ENCODE peak calls at places on chromosomes 6 and 20, in nine cellular contexts. One of them, this sample, is unnamed.

GRCh38 chr6:11718461-11718860 is 60.1 kb downstream of the ADTRP start:
- DNase-seq in heart right ventricle: no peak
- DNase-seq in CD8-positive, alpha-beta T cell: no peak
- DNase-seq in DND-41: no peak
- DNase-seq in pancreas: no peak
- DNase-seq in Karpas-422: no peak
- DNase-seq in PC-3: no peak
- DNase-seq in right cardiac atrium: no peak
- DNase-seq in endodermal cell: no peak
- DNase-seq in this sample: no peak

GRCh38 chr6:34992353-34992752 is 103.3 kb downstream of the ANKS1A start:
- DNase-seq in heart right ventricle: no peak
- DNase-seq in CD8-positive, alpha-beta T cell: no peak
- DNase-seq in DND-41: no peak
- DNase-seq in pancreas: no peak
- DNase-seq in Karpas-422: peak; percentile 33
- DNase-seq in PC-3: no peak
- DNase-seq in right cardiac atrium: no peak
- DNase-seq in endodermal cell: peak; percentile 49
- DNase-seq in this sample: no peak

GRCh38 chr20:51955756-51956155 is 153.4 kb upstream of the SALL4 start:
- DNase-seq in heart right ventricle: no peak
- DNase-seq in CD8-positive, alpha-beta T cell: no peak
- DNase-seq in DND-41: no peak
- DNase-seq in pancreas: no peak
- DNase-seq in Karpas-422: no peak
- DNase-seq in PC-3: no peak
- DNase-seq in right cardiac atrium: no peak
- DNase-seq in endodermal cell: no peak
- DNase-seq in this sample: no peak

GRCh38 chr20:44967207-44967807 is 995 bp downstream of the STK4 start:
- DNase-seq in heart right ventricle: no peak
- DNase-seq in CD8-positive, alpha-beta T cell: no peak
- DNase-seq in DND-41: peak; percentile 55
- DNase-seq in pancreas: no peak
- DNase-seq in Karpas-422: peak; percentile 89
- DNase-seq in PC-3: peak; percentile 29
- DNase-seq in right cardiac atrium: no peak
- DNase-seq in endodermal cell: no peak
- DNase-seq in this sample: peak; percentile 52

GRCh38 chr20:35363190-35363589 is 48.6 kb downstream of the UQCC1 start:
- DNase-seq in heart right ventricle: no peak
- DNase-seq in CD8-positive, alpha-beta T cell: no peak
- DNase-seq in DND-41: no peak
- DNase-seq in pancreas: no peak
- DNase-seq in Karpas-422: no peak
- DNase-seq in PC-3: no peak
- DNase-seq in right cardiac atrium: no peak
- DNase-seq in endodermal cell: no peak
- DNase-seq in this sample: no peak

GRCh38 chr6:43913388-43914271 is 143.6 kb downstream of the VEGFA start:
- DNase-seq in heart right ventricle: no peak
- DNase-seq in CD8-positive, alpha-beta T cell: no peak
- DNase-seq in DND-41: no peak
- DNase-seq in pancreas: peak; percentile 90
- DNase-seq in Karpas-422: no peak
- DNase-seq in PC-3: no peak
- DNase-seq in right cardiac atrium: no peak
- DNase-seq in endodermal cell: no peak
- DNase-seq in this sample: no peak

GRCh38 chr6:136742125-136742524 is 50.2 kb downstream of the MAP3K5 start:
- DNase-seq in heart right ventricle: no peak
- DNase-seq in CD8-positive, alpha-beta T cell: no peak
- DNase-seq in DND-41: no peak
- DNase-seq in pancreas: no peak
- DNase-seq in Karpas-422: no peak
- DNase-seq in PC-3: no peak
- DNase-seq in right cardiac atrium: no peak
- DNase-seq in endodermal cell: no peak
- DNase-seq in this sample: no peak

GRCh38 chr6:42566614-42567208 is 2.9 kb downstream of the UBR2 start:
- DNase-seq in heart right ventricle: no peak
- DNase-seq in CD8-positive, alpha-beta T cell: no peak
- DNase-seq in DND-41: no peak
- DNase-seq in pancreas: no peak
- DNase-seq in Karpas-422: no peak
- DNase-seq in PC-3: no peak
- DNase-seq in right cardiac atrium: no peak
- DNase-seq in endodermal cell: no peak
- DNase-seq in this sample: no peak

GRCh38 chr6:148521586-148521985 is 178.9 kb downstream of the SASH1 start:
- DNase-seq in heart right ventricle: no peak
- DNase-seq in CD8-positive, alpha-beta T cell: no peak
- DNase-seq in DND-41: no peak
- DNase-seq in pancreas: no peak
- DNase-seq in Karpas-422: peak; percentile 57
- DNase-seq in PC-3: no peak
- DNase-seq in right cardiac atrium: no peak
- DNase-seq in endodermal cell: no peak
- DNase-seq in this sample: no peak

GRCh38 chr6:5116243-5116991 is 31.3 kb downstream of the PPP1R3G start:
- DNase-seq in heart right ventricle: no peak
- DNase-seq in CD8-positive, alpha-beta T cell: no peak
- DNase-seq in DND-41: no peak
- DNase-seq in pancreas: no peak
- DNase-seq in Karpas-422: no peak
- DNase-seq in PC-3: peak; percentile 81
- DNase-seq in right cardiac atrium: no peak
- DNase-seq in endodermal cell: no peak
- DNase-seq in this sample: no peak

DNA sequence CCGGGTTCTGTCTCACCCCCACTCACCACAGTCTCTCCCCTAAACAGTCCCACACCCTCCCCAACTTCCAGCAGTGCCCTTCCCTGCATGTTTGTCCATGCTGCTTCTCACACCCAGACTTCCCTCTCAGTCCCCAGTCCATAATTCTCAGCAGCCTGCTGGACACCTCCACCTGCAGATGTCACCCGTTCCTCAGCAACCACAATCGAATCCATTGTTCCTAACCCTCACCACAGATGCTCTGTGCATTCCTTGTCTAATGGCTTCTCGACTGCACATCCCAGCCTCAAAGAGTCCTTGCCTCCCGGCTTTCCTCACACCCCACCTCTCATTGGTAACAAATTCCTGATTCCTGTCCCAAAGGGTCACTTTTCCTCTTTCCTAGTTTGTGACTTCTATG is 55.6 kb downstream of the GOPC start:
- DNase-seq in heart right ventricle: no peak
- DNase-seq in CD8-positive, alpha-beta T cell: no peak
- DNase-seq in DND-41: no peak
- DNase-seq in pancreas: no peak
- DNase-seq in Karpas-422: peak; percentile 27
- DNase-seq in PC-3: no peak
- DNase-seq in right cardiac atrium: no peak
- DNase-seq in endodermal cell: no peak
- DNase-seq in this sample: no peak
- H3K4me1 ChIP-seq in heart right ventricle: peaks cover 34% of the 10 kb centered on the region
- H3K4me1 ChIP-seq in CD8-positive, alpha-beta T cell: peaks cover 35% of the 10 kb centered on the region
- H3K4me1 ChIP-seq in DND-41: peaks cover 18% of the 10 kb centered on the region
- H3K4me1 ChIP-seq in pancreas: no peaks in the 10 kb centered on the region
- H3K4me1 ChIP-seq in Karpas-422: no peaks in the 10 kb centered on the region
- H3K4me1 ChIP-seq in PC-3: peaks cover 47% of the 10 kb centered on the region
- H3K4me1 ChIP-seq in right cardiac atrium: no peaks in the 10 kb centered on the region
- H3K4me1 ChIP-seq in endodermal cell: no peaks in the 10 kb centered on the region
- H3K4me1 ChIP-seq in this sample: peaks cover 38% of the 10 kb centered on the region

DNA sequence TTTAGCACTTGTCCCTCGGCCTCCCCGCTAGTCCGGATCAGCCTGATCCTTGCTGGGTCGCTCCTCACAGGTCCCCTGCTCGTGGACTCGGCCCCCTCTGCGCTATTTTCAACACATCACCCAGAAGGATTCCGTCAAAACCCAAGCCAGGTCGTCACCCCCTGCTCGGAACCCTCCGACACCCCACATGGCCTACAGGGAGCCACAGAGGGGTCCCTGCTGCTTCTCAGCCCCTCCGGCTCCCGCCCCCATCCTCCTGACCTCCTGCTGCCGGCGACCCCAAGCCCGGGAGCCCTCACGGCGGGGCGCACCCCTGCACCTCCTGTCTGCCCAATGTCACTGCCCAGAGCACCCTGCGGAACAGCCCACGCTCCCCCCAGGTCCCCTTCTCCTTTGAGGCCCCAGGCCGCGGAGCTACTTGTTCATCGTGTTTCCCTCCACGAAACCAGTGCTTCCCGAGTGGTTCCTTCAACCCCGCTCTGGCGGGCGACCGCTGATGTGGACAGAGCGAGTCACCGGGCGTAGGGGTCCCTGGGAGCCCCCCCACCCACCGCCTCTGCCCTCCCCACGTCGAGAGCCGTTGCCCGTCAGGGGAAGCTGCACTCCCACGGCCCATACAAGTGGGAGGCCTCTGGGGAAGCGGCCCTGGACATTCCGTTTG is 638 bp upstream of the MYL9 start:
- DNase-seq in heart right ventricle: peak; percentile 31
- DNase-seq in CD8-positive, alpha-beta T cell: no peak
- DNase-seq in DND-41: no peak
- DNase-seq in pancreas: no peak
- DNase-seq in Karpas-422: no peak
- DNase-seq in PC-3: no peak
- DNase-seq in right cardiac atrium: peak; percentile 71
- DNase-seq in endodermal cell: peak; percentile 68
- DNase-seq in this sample: no peak
- H3K4me3 ChIP-seq in heart right ventricle: peak overlapping the region; percentile 98
- H3K4me3 ChIP-seq in CD8-positive, alpha-beta T cell: no peak overlapping the region
- H3K4me3 ChIP-seq in DND-41: no peak overlapping the region
- H3K4me3 ChIP-seq in pancreas: peak overlapping the region; percentile 24
- H3K4me3 ChIP-seq in Karpas-422: no peak overlapping the region
- H3K4me3 ChIP-seq in PC-3: peak overlapping the region; percentile 72
- H3K4me3 ChIP-seq in right cardiac atrium: peak overlapping the region; percentile 63
- H3K4me3 ChIP-seq in endodermal cell: peak overlapping the region; percentile 89
- H3K4me3 ChIP-seq in this sample: no peak overlapping the region

DNA sequence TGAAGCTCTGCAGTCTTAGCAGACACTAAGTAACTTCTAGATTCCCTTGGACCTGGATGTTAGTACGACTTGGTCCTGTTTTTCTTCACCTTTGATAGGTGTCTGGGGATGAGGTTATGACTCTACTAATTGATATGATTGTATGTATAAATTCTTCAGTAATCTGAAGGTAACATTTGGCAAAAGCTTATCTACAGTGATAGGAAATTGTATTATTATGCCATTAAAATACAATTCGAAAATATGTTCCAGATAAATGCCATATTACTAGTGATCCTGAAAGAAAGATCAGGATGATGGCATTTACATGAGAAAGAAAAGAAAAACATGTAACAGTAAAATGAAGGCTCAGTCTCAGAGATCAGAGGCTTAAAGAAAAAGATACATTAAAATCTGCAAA is 663.5 kb downstream of the RFPL4B start:
- DNase-seq in heart right ventricle: no peak
- DNase-seq in CD8-positive, alpha-beta T cell: no peak
- DNase-seq in DND-41: no peak
- DNase-seq in pancreas: no peak
- DNase-seq in Karpas-422: no peak
- DNase-seq in PC-3: no peak
- DNase-seq in right cardiac atrium: no peak
- DNase-seq in endodermal cell: no peak
- DNase-seq in this sample: no peak
- H3K4me1 ChIP-seq in heart right ventricle: peaks cover 3% of the 10 kb centered on the region
- H3K4me1 ChIP-seq in CD8-positive, alpha-beta T cell: no peaks in the 10 kb centered on the region
- H3K4me1 ChIP-seq in DND-41: no peaks in the 10 kb centered on the region
- H3K4me1 ChIP-seq in pancreas: no peaks in the 10 kb centered on the region
- H3K4me1 ChIP-seq in Karpas-422: no peaks in the 10 kb centered on the region
- H3K4me1 ChIP-seq in PC-3: no peaks in the 10 kb centered on the region
- H3K4me1 ChIP-seq in right cardiac atrium: no peaks in the 10 kb centered on the region
- H3K4me1 ChIP-seq in endodermal cell: no peaks in the 10 kb centered on the region
- H3K4me1 ChIP-seq in this sample: no peaks in the 10 kb centered on the region

GRCh38 chr6:32194388-32194787 is 1.9 kb upstream of the GPSM3 start:
- DNase-seq in heart right ventricle: no peak
- DNase-seq in CD8-positive, alpha-beta T cell: no peak
- DNase-seq in DND-41: no peak
- DNase-seq in pancreas: no peak
- DNase-seq in Karpas-422: no peak
- DNase-seq in PC-3: no peak
- DNase-seq in right cardiac atrium: no peak
- DNase-seq in endodermal cell: no peak
- DNase-seq in this sample: no peak
- H3K4me3 ChIP-seq in heart right ventricle: no peak overlapping the region
- H3K4me3 ChIP-seq in CD8-positive, alpha-beta T cell: peak overlapping the region; percentile 42
- H3K4me3 ChIP-seq in DND-41: no peak overlapping the region
- H3K4me3 ChIP-seq in pancreas: no peak overlapping the region
- H3K4me3 ChIP-seq in Karpas-422: peak overlapping the region; percentile 89
- H3K4me3 ChIP-seq in PC-3: no peak overlapping the region
- H3K4me3 ChIP-seq in right cardiac atrium: no peak overlapping the region
- H3K4me3 ChIP-seq in endodermal cell: peak overlapping the region; percentile 85
- H3K4me3 ChIP-seq in this sample: peak overlapping the region; percentile 97

GRCh38 chr6:90296346-90297123 is at the start of gene BACH2:
- DNase-seq in heart right ventricle: peak; percentile 91
- DNase-seq in CD8-positive, alpha-beta T cell: peak; percentile 88
- DNase-seq in DND-41: peak; percentile 84
- DNase-seq in pancreas: peak; percentile 93
- DNase-seq in Karpas-422: peak; percentile 89
- DNase-seq in PC-3: peak; percentile 84
- DNase-seq in right cardiac atrium: peak; percentile 92
- DNase-seq in endodermal cell: peak; percentile 96
- DNase-seq in this sample: peak; percentile 92

GRCh38 chr6:90294989-90295853 is 1.4 kb downstream of the BACH2 start:
- DNase-seq in heart right ventricle: peak; percentile 42
- DNase-seq in CD8-positive, alpha-beta T cell: peak; percentile 45
- DNase-seq in DND-41: no peak
- DNase-seq in pancreas: peak; percentile 59
- DNase-seq in Karpas-422: no peak
- DNase-seq in PC-3: peak; percentile 26
- DNase-seq in right cardiac atrium: peak; percentile 76
- DNase-seq in endodermal cell: peak; percentile 68
- DNase-seq in this sample: peak; percentile 82

GRCh38 chr6:90297124-90297865 is 652 bp upstream of the BACH2 start:
- DNase-seq in heart right ventricle: no peak
- DNase-seq in CD8-positive, alpha-beta T cell: no peak
- DNase-seq in DND-41: no peak
- DNase-seq in pancreas: peak; percentile 33
- DNase-seq in Karpas-422: no peak
- DNase-seq in PC-3: no peak
- DNase-seq in right cardiac atrium: no peak
- DNase-seq in endodermal cell: no peak
- DNase-seq in this sample: no peak

GRCh38 chr6:90294614-90294988 is 2.0 kb downstream of the BACH2 start:
- DNase-seq in heart right ventricle: no peak
- DNase-seq in CD8-positive, alpha-beta T cell: peak; percentile 38
- DNase-seq in DND-41: no peak
- DNase-seq in pancreas: no peak
- DNase-seq in Karpas-422: no peak
- DNase-seq in PC-3: no peak
- DNase-seq in right cardiac atrium: peak; percentile 31
- DNase-seq in endodermal cell: peak; percentile 58
- DNase-seq in this sample: peak; percentile 63

DNA sequence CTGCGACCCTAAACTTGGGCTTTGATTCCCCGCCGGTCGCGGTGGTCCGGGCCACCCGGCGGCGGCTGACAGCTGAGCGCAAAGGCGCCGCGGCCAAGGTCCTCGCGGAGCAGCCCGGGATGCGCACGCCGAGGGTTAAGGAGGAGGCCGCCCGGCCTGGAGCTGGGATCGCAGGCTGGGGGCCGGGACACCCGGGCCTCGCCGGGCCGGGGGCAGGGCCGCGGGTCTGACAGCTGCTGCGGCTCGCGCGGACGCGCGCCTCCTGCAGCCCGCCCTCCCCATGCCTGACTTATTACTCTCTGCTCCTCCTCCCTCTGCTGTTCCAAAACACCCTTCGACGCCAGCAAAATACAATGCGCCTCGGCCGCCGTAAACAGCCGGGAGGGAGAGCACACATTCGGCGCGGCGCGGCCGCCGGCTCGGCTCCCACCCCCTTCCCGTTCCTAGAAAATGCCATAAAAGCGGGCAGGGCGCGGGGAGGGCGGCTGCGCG is 743 bp downstream of the BACH2 start:
- DNase-seq in heart right ventricle: peak; percentile 76
- DNase-seq in CD8-positive, alpha-beta T cell: peak; percentile 61
- DNase-seq in DND-41: peak; percentile 56
- DNase-seq in pancreas: peak; percentile 71
- DNase-seq in Karpas-422: peak; percentile 58
- DNase-seq in PC-3: peak; percentile 52
- DNase-seq in right cardiac atrium: peak; percentile 87
- DNase-seq in endodermal cell: peak; percentile 84
- DNase-seq in this sample: peak; percentile 80
- H3K4me1 ChIP-seq in heart right ventricle: peaks cover 20% of the 10 kb centered on the region
- H3K4me1 ChIP-seq in CD8-positive, alpha-beta T cell: peaks cover 31% of the 10 kb centered on the region
- H3K4me1 ChIP-seq in DND-41: peaks cover 17% of the 10 kb centered on the region
- H3K4me1 ChIP-seq in pancreas: peaks cover 13% of the 10 kb centered on the region
- H3K4me1 ChIP-seq in Karpas-422: peaks cover 22% of the 10 kb centered on the region
- H3K4me1 ChIP-seq in PC-3: peaks cover 4% of the 10 kb centered on the region
- H3K4me1 ChIP-seq in right cardiac atrium: no peaks in the 10 kb centered on the region
- H3K4me1 ChIP-seq in endodermal cell: peaks cover 11% of the 10 kb centered on the region
- H3K4me1 ChIP-seq in this sample: peaks cover 46% of the 10 kb centered on the region

This sample was measured in CD4-positive, alpha-beta memory T cell.